ENCODE peak calls at places on chromosomes 11 and 22, in five cellular contexts. One of them, this sample, is unnamed.
A peak's percentile ranks its signal among the peaks of the same experiment; 100 is the strongest.

GRCh38 chr11:63404536-63404935 is 35.0 kb downstream of the SLC22A9 start:
- DNase-seq in ureter: no peak
- DNase-seq in stimulated activated CD4-positive, alpha-beta T cell treated with anti-CD3 and anti-CD28 coated beads, Interleukin-12 subunit alpha, Interleukin-12 subunit beta, amount 100 ng/mL, for 4 hours: no peak
- DNase-seq in hepatocyte: peak; percentile 10
- DNase-seq in CD4-positive, alpha-beta memory T cell: no peak
- DNase-seq in this sample: no peak

GRCh38 chr11:134558916-134559616 is 147.0 kb upstream of the B3GAT1 start:
- DNase-seq in ureter: no peak
- DNase-seq in stimulated activated CD4-positive, alpha-beta T cell treated with anti-CD3 and anti-CD28 coated beads, Interleukin-12 subunit alpha, Interleukin-12 subunit beta, amount 100 ng/mL, for 4 hours: no peak
- DNase-seq in hepatocyte: no peak
- DNase-seq in CD4-positive, alpha-beta memory T cell: no peak
- DNase-seq in this sample: no peak

GRCh38 chr22:44595841-44596341 is 97.9 kb upstream of the RTL6 start:
- DNase-seq in ureter: no peak
- DNase-seq in stimulated activated CD4-positive, alpha-beta T cell treated with anti-CD3 and anti-CD28 coated beads, Interleukin-12 subunit alpha, Interleukin-12 subunit beta, amount 100 ng/mL, for 4 hours: no peak
- DNase-seq in hepatocyte: no peak
- DNase-seq in CD4-positive, alpha-beta memory T cell: no peak
- DNase-seq in this sample: no peak

GRCh38 chr11:91717169-91717568 is 507.4 kb upstream of the FAT3 start:
- DNase-seq in ureter: no peak
- DNase-seq in stimulated activated CD4-positive, alpha-beta T cell treated with anti-CD3 and anti-CD28 coated beads, Interleukin-12 subunit alpha, Interleukin-12 subunit beta, amount 100 ng/mL, for 4 hours: no peak
- DNase-seq in hepatocyte: no peak
- DNase-seq in CD4-positive, alpha-beta memory T cell: no peak
- DNase-seq in this sample: no peak

GRCh38 chr11:96155627-96156378 is 187.2 kb downstream of the MAML2 start:
- DNase-seq in ureter: peak; percentile 69
- DNase-seq in stimulated activated CD4-positive, alpha-beta T cell treated with anti-CD3 and anti-CD28 coated beads, Interleukin-12 subunit alpha, Interleukin-12 subunit beta, amount 100 ng/mL, for 4 hours: peak; percentile 51
- DNase-seq in hepatocyte: peak; percentile 85
- DNase-seq in CD4-positive, alpha-beta memory T cell: no peak
- DNase-seq in this sample: peak; percentile 78

GRCh38 chr11:89540826-89541225 is 49.7 kb upstream of the NOX4 start:
- DNase-seq in ureter: no peak
- DNase-seq in stimulated activated CD4-positive, alpha-beta T cell treated with anti-CD3 and anti-CD28 coated beads, Interleukin-12 subunit alpha, Interleukin-12 subunit beta, amount 100 ng/mL, for 4 hours: no peak
- DNase-seq in hepatocyte: no peak
- DNase-seq in CD4-positive, alpha-beta memory T cell: no peak
- DNase-seq in this sample: no peak

GRCh38 chr22:24510694-24511625 is 15.8 kb downstream of the UPB1 start:
- DNase-seq in ureter: no peak
- DNase-seq in stimulated activated CD4-positive, alpha-beta T cell treated with anti-CD3 and anti-CD28 coated beads, Interleukin-12 subunit alpha, Interleukin-12 subunit beta, amount 100 ng/mL, for 4 hours: no peak
- DNase-seq in hepatocyte: peak; percentile 51
- DNase-seq in CD4-positive, alpha-beta memory T cell: no peak
- DNase-seq in this sample: no peak

GRCh38 chr22:47125603-47126002 is 363.2 kb downstream of the TBC1D22A start:
- DNase-seq in ureter: no peak
- DNase-seq in stimulated activated CD4-positive, alpha-beta T cell treated with anti-CD3 and anti-CD28 coated beads, Interleukin-12 subunit alpha, Interleukin-12 subunit beta, amount 100 ng/mL, for 4 hours: no peak
- DNase-seq in hepatocyte: no peak
- DNase-seq in CD4-positive, alpha-beta memory T cell: no peak
- DNase-seq in this sample: no peak

GRCh38 chr22:47098554-47098953 is 336.1 kb downstream of the TBC1D22A start:
- DNase-seq in ureter: no peak
- DNase-seq in stimulated activated CD4-positive, alpha-beta T cell treated with anti-CD3 and anti-CD28 coated beads, Interleukin-12 subunit alpha, Interleukin-12 subunit beta, amount 100 ng/mL, for 4 hours: no peak
- DNase-seq in hepatocyte: no peak
- DNase-seq in CD4-positive, alpha-beta memory T cell: no peak
- DNase-seq in this sample: no peak

GRCh38 chr11:76410771-76411423 is 29.8 kb downstream of the GVQW3 start:
- DNase-seq in ureter: no peak
- DNase-seq in stimulated activated CD4-positive, alpha-beta T cell treated with anti-CD3 and anti-CD28 coated beads, Interleukin-12 subunit alpha, Interleukin-12 subunit beta, amount 100 ng/mL, for 4 hours: no peak
- DNase-seq in hepatocyte: no peak
- DNase-seq in CD4-positive, alpha-beta memory T cell: no peak
- DNase-seq in this sample: no peak

GRCh38 chr11:23280088-23280487 is 419.8 kb upstream of the CCDC179 start:
- DNase-seq in ureter: no peak
- DNase-seq in stimulated activated CD4-positive, alpha-beta T cell treated with anti-CD3 and anti-CD28 coated beads, Interleukin-12 subunit alpha, Interleukin-12 subunit beta, amount 100 ng/mL, for 4 hours: no peak
- DNase-seq in hepatocyte: no peak
- DNase-seq in CD4-positive, alpha-beta memory T cell: no peak
- DNase-seq in this sample: no peak

GRCh38 chr22:24894998-24895397 is 51.5 kb downstream of the LHFPL7 start:
- DNase-seq in ureter: peak; percentile 90
- DNase-seq in stimulated activated CD4-positive, alpha-beta T cell treated with anti-CD3 and anti-CD28 coated beads, Interleukin-12 subunit alpha, Interleukin-12 subunit beta, amount 100 ng/mL, for 4 hours: no peak
- DNase-seq in hepatocyte: peak; percentile 65
- DNase-seq in CD4-positive, alpha-beta memory T cell: no peak
- DNase-seq in this sample: no peak

GRCh38 chr11:110093407-110094297 is 460 bp downstream of the ZC3H12C start:
- DNase-seq in ureter: peak; percentile 53
- DNase-seq in stimulated activated CD4-positive, alpha-beta T cell treated with anti-CD3 and anti-CD28 coated beads, Interleukin-12 subunit alpha, Interleukin-12 subunit beta, amount 100 ng/mL, for 4 hours: no peak
- DNase-seq in hepatocyte: peak; percentile 77
- DNase-seq in CD4-positive, alpha-beta memory T cell: no peak
- DNase-seq in this sample: peak; percentile 35

GRCh38 chr11:72969894-72970335 is 155.7 kb downstream of the ATG16L2 start:
- DNase-seq in ureter: no peak
- DNase-seq in stimulated activated CD4-positive, alpha-beta T cell treated with anti-CD3 and anti-CD28 coated beads, Interleukin-12 subunit alpha, Interleukin-12 subunit beta, amount 100 ng/mL, for 4 hours: no peak
- DNase-seq in hepatocyte: no peak
- DNase-seq in CD4-positive, alpha-beta memory T cell: peak; percentile 17
- DNase-seq in this sample: no peak

GRCh38 chr11:2369320-2369719 is 7.8 kb upstream of the CD81 start:
- DNase-seq in ureter: no peak
- DNase-seq in stimulated activated CD4-positive, alpha-beta T cell treated with anti-CD3 and anti-CD28 coated beads, Interleukin-12 subunit alpha, Interleukin-12 subunit beta, amount 100 ng/mL, for 4 hours: no peak
- DNase-seq in hepatocyte: no peak
- DNase-seq in CD4-positive, alpha-beta memory T cell: no peak
- DNase-seq in this sample: no peak

GRCh38 chr22:39664485-39665200 is 94.1 kb downstream of the CACNA1I start:
- DNase-seq in ureter: no peak
- DNase-seq in stimulated activated CD4-positive, alpha-beta T cell treated with anti-CD3 and anti-CD28 coated beads, Interleukin-12 subunit alpha, Interleukin-12 subunit beta, amount 100 ng/mL, for 4 hours: peak; percentile 34
- DNase-seq in hepatocyte: peak; percentile 38
- DNase-seq in CD4-positive, alpha-beta memory T cell: no peak
- DNase-seq in this sample: no peak

GRCh38 chr11:64245401-64245796 is 1.3 kb downstream of the PPP1R14B start:
- DNase-seq in ureter: no peak
- DNase-seq in stimulated activated CD4-positive, alpha-beta T cell treated with anti-CD3 and anti-CD28 coated beads, Interleukin-12 subunit alpha, Interleukin-12 subunit beta, amount 100 ng/mL, for 4 hours: no peak
- DNase-seq in hepatocyte: no peak
- DNase-seq in CD4-positive, alpha-beta memory T cell: no peak
- DNase-seq in this sample: no peak

GRCh38 chr11:63915961-63916836 is 765 bp downstream of the RCOR2 start:
- DNase-seq in ureter: no peak
- DNase-seq in stimulated activated CD4-positive, alpha-beta T cell treated with anti-CD3 and anti-CD28 coated beads, Interleukin-12 subunit alpha, Interleukin-12 subunit beta, amount 100 ng/mL, for 4 hours: no peak
- DNase-seq in hepatocyte: peak; percentile 70
- DNase-seq in CD4-positive, alpha-beta memory T cell: no peak
- DNase-seq in this sample: no peak

GRCh38 chr22:42432020-42432596 is at the start of gene NFAM1:
- DNase-seq in ureter: no peak
- DNase-seq in stimulated activated CD4-positive, alpha-beta T cell treated with anti-CD3 and anti-CD28 coated beads, Interleukin-12 subunit alpha, Interleukin-12 subunit beta, amount 100 ng/mL, for 4 hours: no peak
- DNase-seq in hepatocyte: no peak
- DNase-seq in CD4-positive, alpha-beta memory T cell: no peak
- DNase-seq in this sample: no peak

GRCh38 chr22:31944700-31945477 is 554 bp downstream of the YWHAH start:
- DNase-seq in ureter: peak; percentile 62
- DNase-seq in stimulated activated CD4-positive, alpha-beta T cell treated with anti-CD3 and anti-CD28 coated beads, Interleukin-12 subunit alpha, Interleukin-12 subunit beta, amount 100 ng/mL, for 4 hours: peak; percentile 30
- DNase-seq in hepatocyte: peak; percentile 31
- DNase-seq in CD4-positive, alpha-beta memory T cell: no peak
- DNase-seq in this sample: no peak

GRCh38 chr11:2580061-2580421 is 119.8 kb downstream of the KCNQ1OT1 start:
- DNase-seq in ureter: peak; percentile 38
- DNase-seq in stimulated activated CD4-positive, alpha-beta T cell treated with anti-CD3 and anti-CD28 coated beads, Interleukin-12 subunit alpha, Interleukin-12 subunit beta, amount 100 ng/mL, for 4 hours: no peak
- DNase-seq in hepatocyte: no peak
- DNase-seq in CD4-positive, alpha-beta memory T cell: no peak
- DNase-seq in this sample: no peak

GRCh38 chr11:132941024-132941646 is 591.2 kb downstream of the OPCML start:
- DNase-seq in ureter: no peak
- DNase-seq in stimulated activated CD4-positive, alpha-beta T cell treated with anti-CD3 and anti-CD28 coated beads, Interleukin-12 subunit alpha, Interleukin-12 subunit beta, amount 100 ng/mL, for 4 hours: no peak
- DNase-seq in hepatocyte: peak; percentile 65
- DNase-seq in CD4-positive, alpha-beta memory T cell: no peak
- DNase-seq in this sample: no peak

GRCh38 chr11:128324531-128325141 is 262.7 kb downstream of the ETS1 start:
- DNase-seq in ureter: no peak
- DNase-seq in stimulated activated CD4-positive, alpha-beta T cell treated with anti-CD3 and anti-CD28 coated beads, Interleukin-12 subunit alpha, Interleukin-12 subunit beta, amount 100 ng/mL, for 4 hours: peak; percentile 53
- DNase-seq in hepatocyte: no peak
- DNase-seq in CD4-positive, alpha-beta memory T cell: peak; percentile 92
- DNase-seq in this sample: no peak

GRCh38 chr11:66119348-66120133 is 49.5 kb downstream of the PACS1 start:
- DNase-seq in ureter: no peak
- DNase-seq in stimulated activated CD4-positive, alpha-beta T cell treated with anti-CD3 and anti-CD28 coated beads, Interleukin-12 subunit alpha, Interleukin-12 subunit beta, amount 100 ng/mL, for 4 hours: no peak
- DNase-seq in hepatocyte: peak; percentile 66
- DNase-seq in CD4-positive, alpha-beta memory T cell: no peak
- DNase-seq in this sample: no peak

GRCh38 chr11:31767066-31767465 is 44.1 kb downstream of the PAX6 start:
- DNase-seq in ureter: no peak
- DNase-seq in stimulated activated CD4-positive, alpha-beta T cell treated with anti-CD3 and anti-CD28 coated beads, Interleukin-12 subunit alpha, Interleukin-12 subunit beta, amount 100 ng/mL, for 4 hours: no peak
- DNase-seq in hepatocyte: no peak
- DNase-seq in CD4-positive, alpha-beta memory T cell: no peak
- DNase-seq in this sample: no peak

GRCh38 chr22:45638834-45639746 is 32.5 kb upstream of the ATXN10 start:
- DNase-seq in ureter: peak; percentile 79
- DNase-seq in stimulated activated CD4-positive, alpha-beta T cell treated with anti-CD3 and anti-CD28 coated beads, Interleukin-12 subunit alpha, Interleukin-12 subunit beta, amount 100 ng/mL, for 4 hours: no peak
- DNase-seq in hepatocyte: peak; percentile 23
- DNase-seq in CD4-positive, alpha-beta memory T cell: no peak
- DNase-seq in this sample: no peak

GRCh38 chr11:62501432-62501891 is 45.1 kb downstream of the AHNAK start:
- DNase-seq in ureter: no peak
- DNase-seq in stimulated activated CD4-positive, alpha-beta T cell treated with anti-CD3 and anti-CD28 coated beads, Interleukin-12 subunit alpha, Interleukin-12 subunit beta, amount 100 ng/mL, for 4 hours: no peak
- DNase-seq in hepatocyte: no peak
- DNase-seq in CD4-positive, alpha-beta memory T cell: no peak
- DNase-seq in this sample: no peak

GRCh38 chr22:43884600-43885318 is 7.1 kb downstream of the PNPLA5 start:
- DNase-seq in ureter: no peak
- DNase-seq in stimulated activated CD4-positive, alpha-beta T cell treated with anti-CD3 and anti-CD28 coated beads, Interleukin-12 subunit alpha, Interleukin-12 subunit beta, amount 100 ng/mL, for 4 hours: peak; percentile 47
- DNase-seq in hepatocyte: peak; percentile 72
- DNase-seq in CD4-positive, alpha-beta memory T cell: no peak
- DNase-seq in this sample: no peak

GRCh38 chr11:70064011-70064725 is 13.9 kb upstream of the ANO1 start:
- DNase-seq in ureter: peak; percentile 34
- DNase-seq in stimulated activated CD4-positive, alpha-beta T cell treated with anti-CD3 and anti-CD28 coated beads, Interleukin-12 subunit alpha, Interleukin-12 subunit beta, amount 100 ng/mL, for 4 hours: no peak
- DNase-seq in hepatocyte: peak; percentile 1
- DNase-seq in CD4-positive, alpha-beta memory T cell: no peak
- DNase-seq in this sample: no peak